ENCODE peak calls at places on chromosome 19, in five cellular contexts. H is stimulated activated naive CD8-positive, alpha-beta T cell treated with anti-CD3 and anti-CD28 coated beads, Interleukin-15, Interleukin-2, amounts not matched to agents 100 U/mL and 50 U/mL, for 24 hours; I is RWPE2; J is T-helper 9 cell; S is activated T-helper 1 cell treated with anti-CD3 and anti-CD28 coated beads, Interleukin-12 subunit alpha, Interleukin-12 subunit beta, Interleukin-2, Interleukin-4 antibody, amounts not matched to agents 30 ng/mL and 10 ng/mL and 1 ng/mL, durations not matched to agents 14 hours and 24 hours and 36 hours. L is an unnamed sample.

GRCh38 chr19:48997972-48998371 is 4.3 kb downstream of the RUVBL2 start:
- DNase-seq in S (peak; percentile 38), H (peak; percentile 75), J (peak; percentile 33), I (no peak), L (peak; percentile 69)

GRCh38 chr19:40603071-40603718 is 2.0 kb downstream of the LTBP4 start:
- DNase-seq in I (no peak), H (no peak), J (no peak), S (no peak), L (peak; percentile 79)

GRCh38 chr19:5214902-5215301 is 125.7 kb downstream of the PTPRS start:
- DNase-seq in S (no peak), H (no peak), I (no peak), J (no peak), L (no peak)

GRCh38 chr19:16441661-16442071 is 30.1 kb downstream of the EPS15L1 start:
- DNase-seq in S (no peak), J (no peak), H (peak; percentile 50), I (no peak), L (peak; percentile 65)

GRCh38 chr19:1272423-1273262 is 2.7 kb upstream of the FAM174C start:
- DNase-seq in J (no peak), S (no peak), H (no peak), I (no peak), L (no peak)

GRCh38 chr19:6736169-6736916 is 1.0 kb downstream of the GPR108 start:
- DNase-seq in S (peak; percentile 72), J (peak; percentile 45), I (no peak), H (peak; percentile 74), L (peak; percentile 84)

GRCh38 chr19:13012690-13013608 is 17.7 kb downstream of the NFIX start:
- DNase-seq in I (no peak), J (no peak), H (peak; percentile 55), S (no peak), L (no peak)

GRCh38 chr19:51146751-51147150 is 4.7 kb downstream of the SIGLEC7 start:
- DNase-seq in J (no peak), I (no peak), H (no peak), S (no peak), L (no peak)

GRCh38 chr19:3045885-3046603 is 16.3 kb downstream of the TLE5 start:
- DNase-seq in I (no peak), H (no peak), J (no peak), S (no peak), L (no peak)

GRCh38 chr19:2431318-2432055 is 4.1 kb upstream of the TIMM13 start:
- DNase-seq in H (no peak), J (no peak), I (no peak), S (no peak), L (no peak)

GRCh38 chr19:16198363-16198636 is 589 bp downstream of the AP1M1 start:
- DNase-seq in J (no peak), S (no peak), I (no peak), H (no peak), L (peak; percentile 68)

GRCh38 chr19:50486823-50487515 is 10.3 kb upstream of the GARIN5A start:
- DNase-seq in J (peak; percentile 49), I (no peak), H (peak; percentile 77), S (peak; percentile 28), L (peak; percentile 84)

GRCh38 chr19:30173593-30174356 is 198.4 kb upstream of the ZNF536 start:
- DNase-seq in S (no peak), I (no peak), J (no peak), H (no peak), L (no peak)

GRCh38 chr19:1468274-1469199 is 10.5 kb downstream of the C19orf25 start:
- DNase-seq in I (no peak), H (peak; percentile 61), S (no peak), J (no peak), L (no peak)

GRCh38 chr19:53865918-53866696 is 1.6 kb upstream of the MYADM start:
- DNase-seq in H (peak; percentile 80), S (peak; percentile 79), J (peak; percentile 70), I (no peak), L (peak; percentile 43)

GRCh38 chr19:50475101-50475568 is 1.2 kb upstream of the EMC10 start:
- DNase-seq in H (no peak), J (no peak), S (no peak), I (no peak), L (no peak)

GRCh38 chr19:532578-533484 is 1.3 kb downstream of the CDC34 start:
- DNase-seq in S (peak; percentile 26), J (peak; percentile 33), I (no peak), H (peak; percentile 51), L (peak; percentile 81)

GRCh38 chr19:18862976-18863842 is 31.4 kb downstream of the UPF1 start:
- DNase-seq in S (no peak), I (peak; percentile 40), J (no peak), H (no peak), L (no peak)

GRCh38 chr19:48614436-48615144 is at the start of gene FAM83E:
- DNase-seq in S (no peak), H (peak; percentile 44), I (peak; percentile 90), J (no peak), L (no peak)

GRCh38 chr19:35717665-35718344 is at the start of gene KMT2B:
- DNase-seq in S (no peak), J (no peak), H (peak; percentile 95), I (peak; percentile 97), L (peak; percentile 97)

GRCh38 chr19:56705939-56706338 is 34.4 kb upstream of the ZNF835 start:
- DNase-seq in I (no peak), H (no peak), S (no peak), J (no peak), L (no peak)

GRCh38 chr19:49515767-49516166 is 3.3 kb downstream of the FCGRT start:
- DNase-seq in S (no peak), J (no peak), I (no peak), H (no peak), L (no peak)

GRCh38 chr19:46478356-46478986 is 7.1 kb upstream of the PNMA8A start:
- DNase-seq in H (peak; percentile 10), J (no peak), I (no peak), S (no peak), L (no peak)

GRCh38 chr19:3333020-3333583 is 33.3 kb upstream of the NFIC start:
- DNase-seq in I (no peak), S (no peak), H (no peak), J (no peak), L (no peak)

GRCh38 chr19:35596366-35596999 is 10.5 kb downstream of the PMIS2 start:
- DNase-seq in I (no peak), S (no peak), H (peak; percentile 27), J (no peak), L (no peak)

GRCh38 chr19:45152504-45153338 is 8.1 kb downstream of the NKPD1 start:
- DNase-seq in I (no peak), S (peak; percentile 33), J (peak; percentile 22), H (peak; percentile 51), L (peak; percentile 69)

GRCh38 chr19:35030257-35031071 is at the start of gene SCN1B:
- DNase-seq in I (no peak), J (peak; percentile 51), S (peak; percentile 39), H (peak; percentile 81), L (peak; percentile 45)

GRCh38 chr19:48746738-48747575 is at the start of gene IZUMO1:
- DNase-seq in I (no peak), S (peak; percentile 62), H (peak; percentile 63), J (no peak), L (peak; percentile 89)

GRCh38 chr19:5147971-5148793 is 179.3 kb downstream of the KDM4B start:
- DNase-seq in H (no peak), I (peak; percentile 23), S (no peak), J (no peak), L (no peak)

GRCh38 chr19:44912854-44913253 is 1.6 kb upstream of the APOC1 start:
- DNase-seq in J (no peak), I (no peak), H (no peak), S (no peak), L (peak; percentile 56)

GRCh38 chr19:35513975-35514809 is 743 bp upstream of the DMKN start:
- DNase-seq in S (no peak), I (no peak), H (no peak), J (no peak), L (no peak)

GRCh38 chr19:14061751-14062557 is at the start of gene PALM3:
- DNase-seq in S (no peak), H (no peak), J (no peak), I (no peak), L (no peak)

GRCh38 chr19:45505151-45505995 is 1.9 kb upstream of the VASP start:
- DNase-seq in I (no peak), J (no peak), S (no peak), H (no peak), L (no peak)

GRCh38 chr19:34851277-34851804 is 75.4 kb upstream of the ZNF30 start:
- DNase-seq in S (no peak), I (no peak), J (no peak), H (no peak), L (no peak)

GRCh38 chr19:45179063-45179847 is 671 bp downstream of the BLOC1S3 start:
- DNase-seq in I (no peak), J (peak; percentile 21), H (peak; percentile 46), S (peak; percentile 52), L (peak; percentile 71)

GRCh38 chr19:49120868-49121267 is 1.5 kb downstream of the PPFIA3 start:
- DNase-seq in H (no peak), S (no peak), I (no peak), J (no peak), L (no peak)

GRCh38 chr19:32692727-32693061 is 1.1 kb downstream of the NUDT19 start:
- DNase-seq in I (no peak), J (no peak), S (no peak), H (no peak), L (no peak)

L was measured in erythroblast.